ENCODE peak calls at places on chromosomes 13 and 19, in six cellular contexts. X, I, N, G, U and Q are unnamed samples.

GRCh38 chr19:18473003-18473705 is 35.2 kb upstream of the ISYNA1 start:
- DNase-seq in G (no peak), X (no peak), N (no peak), I (no peak), U (no peak), Q (peak; percentile 72)

GRCh38 chr19:48881741-48882657 is 9.8 kb downstream of the PPP1R15A start:
- DNase-seq in N (no peak), X (no peak), U (no peak), I (no peak), G (no peak), Q (no peak)

GRCh38 chr13:94073006-94073744 is 406.3 kb downstream of the DCT start:
- DNase-seq in X (no peak), G (no peak), N (no peak), U (no peak), I (no peak), Q (no peak)

GRCh38 chr19:45125975-45126493 is 33.1 kb downstream of the PPP1R37 start:
- DNase-seq in I (no peak), N (peak; percentile 65), U (peak; percentile 53), X (peak; percentile 85), G (no peak), Q (peak; percentile 75)

GRCh38 chr13:50687545-50687944 is 155.9 kb downstream of the DLEU7 start:
- DNase-seq in I (no peak), X (no peak), G (no peak), N (no peak), U (no peak), Q (no peak)

GRCh38 chr19:45952691-45953505 is 20.8 kb downstream of the NOVA2 start:
- DNase-seq in X (peak; percentile 24), N (peak; percentile 93), G (peak; percentile 47), I (no peak), U (no peak), Q (peak; percentile 86)

GRCh38 chr19:1125601-1126533 is 22.1 kb downstream of the GPX4 start:
- DNase-seq in I (no peak), N (no peak), G (no peak), X (no peak), U (no peak), Q (no peak)

GRCh38 chr19:53537523-53538377 is at the start of gene ZNF331:
- DNase-seq in X (peak; percentile 84), I (peak; percentile 69), N (peak; percentile 60), U (peak; percentile 78), G (peak; percentile 88), Q (peak; percentile 85)

GRCh38 chr19:56639217-56639616 is 3.7 kb upstream of the SMIM17 start:
- DNase-seq in I (no peak), U (no peak), N (no peak), G (no peak), X (no peak), Q (no peak)

GRCh38 chr19:4233282-4233853 is 4.0 kb downstream of the EBI3 start:
- DNase-seq in U (no peak), X (peak; percentile 57), N (no peak), G (peak; percentile 48), I (no peak), Q (peak; percentile 53)
- TF ChIP-seq CTCF in U (peak; percentile 28), X (peak; percentile 63), N (peak; percentile 56), G (no peak), I (no peak), Q (peak; percentile 21)

GRCh38 chr13:49098198-49098597 is 121.9 kb upstream of the MLNR start:
- DNase-seq in X (no peak), U (peak; percentile 45), G (no peak), N (no peak), I (peak; percentile 71), Q (no peak)
- TF ChIP-seq POLR2A in X (no peak), U (no peak), G (no peak), N (no peak), I (no peak), Q (no peak)

GRCh38 chr19:42198676-42199439 is 18.6 kb downstream of the DEDD2 start:
- DNase-seq in G (no peak), I (no peak), X (peak; percentile 72), U (no peak), N (no peak), Q (no peak)
- H3K4me1 ChIP-seq in G (no peaks in the 10 kb centered on the region), I (no peaks in the 10 kb centered on the region), X (no peaks in the 10 kb centered on the region), U (no peaks in the 10 kb centered on the region), N (no peaks in the 10 kb centered on the region), Q (no peaks in the 10 kb centered on the region)

DNA sequence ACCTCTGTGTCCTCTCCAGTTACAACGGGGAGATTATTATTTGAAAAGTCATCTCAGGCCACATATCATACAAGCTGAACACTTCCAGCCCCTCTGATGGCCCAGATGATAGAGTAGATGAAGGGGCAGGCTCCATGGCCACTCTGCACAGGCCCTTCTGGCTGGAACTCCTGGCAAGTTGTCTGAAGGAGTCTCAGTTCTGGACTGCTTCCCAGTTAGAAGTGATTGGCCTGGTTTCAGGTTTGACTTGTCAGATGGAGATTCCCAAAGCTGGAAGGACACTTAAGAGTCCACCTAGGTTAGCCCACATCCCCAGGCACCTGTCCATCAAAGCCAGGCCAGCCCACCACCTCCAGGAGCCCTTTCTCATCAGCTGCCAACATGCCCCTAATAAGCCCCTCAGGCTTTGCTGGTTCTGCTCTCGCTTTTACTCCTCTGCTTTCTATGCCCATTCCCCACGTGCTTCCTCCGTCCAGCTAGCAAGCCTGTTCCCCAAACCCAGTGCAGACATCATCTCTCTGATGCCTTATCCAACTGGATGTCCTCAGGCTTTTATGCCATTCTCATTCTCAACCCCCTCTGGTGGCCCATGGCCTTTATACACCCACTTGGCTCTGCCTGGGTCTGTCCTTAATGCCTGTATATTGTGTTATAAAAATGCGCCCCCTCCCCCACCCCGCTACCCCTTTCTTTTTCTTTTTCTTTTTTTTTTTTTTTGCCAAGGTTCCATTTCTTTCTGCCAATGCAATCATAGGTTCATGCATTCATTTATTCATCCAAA is 56.5 kb downstream of the HSPH1 start:
- DNase-seq in X (no peak), I (no peak), G (no peak), U (no peak), N (no peak), Q (peak; percentile 60)
- TF ChIP-seq CTCF in X (no peak), I (no peak), G (no peak), U (no peak), N (no peak), Q (no peak)

GRCh38 chr13:108069521-108070210 is 145.7 kb downstream of the LIG4 start:
- DNase-seq in G (no peak), I (no peak), X (no peak), N (no peak), U (no peak), Q (no peak)
- TF ChIP-seq POLR2A in G (no peak), I (no peak), X (no peak), N (no peak), U (no peak), Q (no peak)

GRCh38 chr13:106049171-106049570 is 486.3 kb downstream of the EFNB2 start:
- DNase-seq in X (no peak), G (no peak), U (no peak), I (no peak), N (no peak), Q (no peak)
- H3K4me1 ChIP-seq in X (no peaks in the 10 kb centered on the region), G (no peaks in the 10 kb centered on the region), U (no peaks in the 10 kb centered on the region), I (no peaks in the 10 kb centered on the region), N (no peaks in the 10 kb centered on the region), Q (no peaks in the 10 kb centered on the region)

DNA sequence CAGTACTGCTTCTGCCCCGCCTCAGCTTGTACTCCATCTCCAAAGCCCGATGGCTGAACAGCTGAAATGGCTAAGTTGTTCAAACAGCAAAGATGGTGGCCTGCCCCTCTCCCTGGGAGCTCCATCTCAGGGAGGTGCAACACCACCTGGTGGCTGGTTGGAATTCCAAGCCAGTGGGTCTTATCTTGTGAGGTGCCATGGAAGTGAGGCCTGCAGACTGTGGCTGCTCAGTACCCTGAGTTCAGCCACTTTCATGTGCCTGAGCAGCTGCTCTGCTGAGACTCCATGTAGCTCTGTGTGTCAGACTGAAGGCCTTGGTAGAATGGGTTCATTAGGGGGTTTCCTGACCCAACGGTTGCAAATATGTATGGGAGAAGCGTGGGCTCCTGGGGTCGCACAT is 67.3 kb upstream of the SPRY2 start:
- DNase-seq in X (no peak), G (no peak), U (no peak), I (no peak), N (no peak), Q (no peak)
- TF ChIP-seq CTCF in X (no peak), G (no peak), U (no peak), I (no peak), N (no peak), Q (no peak)

GRCh38 chr19:37930416-37930815 is 23.4 kb downstream of the SIPA1L3 start:
- DNase-seq in X (no peak), I (no peak), G (no peak), N (no peak), U (no peak), Q (no peak)

GRCh38 chr19:37932985-37933953 is 26.3 kb downstream of the SIPA1L3 start:
- DNase-seq in X (peak; percentile 75), I (no peak), N (peak; percentile 88), G (no peak), U (no peak), Q (no peak)

GRCh38 chr19:37929512-37929911 is 22.5 kb downstream of the SIPA1L3 start:
- DNase-seq in U (no peak), G (no peak), N (no peak), I (no peak), X (no peak), Q (no peak)

GRCh38 chr19:37933965-37934364 is 27.0 kb downstream of the SIPA1L3 start:
- DNase-seq in G (no peak), U (no peak), N (no peak), X (no peak), I (no peak), Q (no peak)

DNA sequence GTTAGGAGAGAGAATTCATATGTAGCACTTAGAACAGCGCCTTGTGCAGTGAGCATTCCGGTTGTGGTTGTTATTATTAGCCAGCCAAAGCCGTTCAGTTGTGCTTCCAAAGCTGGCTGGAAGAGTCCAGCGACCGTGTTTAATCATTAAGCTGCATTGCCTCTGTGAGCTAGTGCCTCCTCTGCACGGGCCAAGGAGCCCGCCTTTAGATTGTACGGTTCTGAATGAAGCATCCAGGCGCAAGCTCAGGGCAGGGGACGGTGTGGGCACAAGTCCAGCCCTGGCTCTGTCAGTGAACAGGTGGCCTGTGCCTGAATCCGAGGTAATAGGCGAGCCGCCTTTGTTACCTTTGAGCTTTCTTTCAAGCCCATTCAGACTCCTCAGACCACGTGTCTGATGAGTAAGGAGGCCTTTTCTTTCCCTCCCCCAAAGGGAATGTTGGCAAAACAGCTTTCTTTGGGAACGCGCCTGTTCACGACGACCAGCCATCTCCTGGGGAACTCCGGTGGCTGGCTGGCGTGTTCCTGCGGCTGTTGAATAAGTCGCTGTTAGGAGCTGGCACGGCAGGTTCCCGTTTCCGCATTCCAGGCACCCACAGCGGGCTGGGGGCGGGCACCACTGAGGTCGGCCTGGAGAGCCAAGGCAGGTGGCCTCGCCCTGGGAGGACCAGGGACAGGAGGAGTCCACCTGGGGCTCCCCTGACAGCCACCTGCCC is 25.1 kb downstream of the SIPA1L3 start:
- DNase-seq in N (peak; percentile 97), U (peak; percentile 87), X (peak; percentile 89), G (peak; percentile 27), I (no peak), Q (peak; percentile 46)
- TF ChIP-seq POLR2A in N (peak; percentile 66), U (no peak), X (peak; percentile 68), G (no peak), I (no peak), Q (no peak)